ENCODE peak calls at places on chromosome 13, in nine cellular contexts. One of them, this sample, is unnamed.

GRCh38 chr13:106503272-106503671 is 32.2 kb downstream of the EFNB2 start:
- DNase-seq in breast epithelium: no peak
- DNase-seq in HepG2: no peak
- DNase-seq in GM23338: no peak
- DNase-seq in spleen: no peak
- DNase-seq in transverse colon: no peak
- DNase-seq in stomach: no peak
- DNase-seq in HCT116: no peak
- DNase-seq in Panc1: no peak
- DNase-seq in this sample: no peak

GRCh38 chr13:92103673-92104296 is 705.4 kb downstream of the GPC5 start:
- DNase-seq in spleen: no peak
- DNase-seq in Panc1: no peak
- DNase-seq in stomach: no peak
- DNase-seq in HCT116: no peak
- DNase-seq in transverse colon: no peak
- DNase-seq in HepG2: no peak
- DNase-seq in GM23338: peak; percentile 17
- DNase-seq in breast epithelium: no peak
- DNase-seq in this sample: no peak

GRCh38 chr13:49524740-49525501 is 29.2 kb downstream of the PHF11 start:
- DNase-seq in Panc1: no peak
- DNase-seq in HCT116: no peak
- DNase-seq in stomach: no peak
- DNase-seq in HepG2: no peak
- DNase-seq in GM23338: no peak
- DNase-seq in spleen: no peak
- DNase-seq in transverse colon: no peak
- DNase-seq in breast epithelium: no peak
- DNase-seq in this sample: no peak

GRCh38 chr13:51832471-51833152 is 12.4 kb downstream of the TMEM272 start:
- DNase-seq in HCT116: no peak
- DNase-seq in HepG2: no peak
- DNase-seq in Panc1: no peak
- DNase-seq in transverse colon: peak; percentile 26
- DNase-seq in stomach: no peak
- DNase-seq in breast epithelium: no peak
- DNase-seq in spleen: no peak
- DNase-seq in GM23338: peak; percentile 43
- DNase-seq in this sample: peak; percentile 37

GRCh38 chr13:46530084-46530935 is 22.7 kb upstream of the LRCH1 start:
- DNase-seq in stomach: no peak
- DNase-seq in transverse colon: no peak
- DNase-seq in HepG2: no peak
- DNase-seq in Panc1: no peak
- DNase-seq in breast epithelium: no peak
- DNase-seq in GM23338: no peak
- DNase-seq in spleen: no peak
- DNase-seq in HCT116: no peak
- DNase-seq in this sample: no peak

GRCh38 chr13:40259899-40260298 is 406.5 kb downstream of the FOXO1 start:
- DNase-seq in Panc1: no peak
- DNase-seq in stomach: no peak
- DNase-seq in HepG2: no peak
- DNase-seq in HCT116: no peak
- DNase-seq in spleen: no peak
- DNase-seq in breast epithelium: no peak
- DNase-seq in GM23338: no peak
- DNase-seq in transverse colon: no peak
- DNase-seq in this sample: no peak

GRCh38 chr13:25872871-25873607 is 178.8 kb downstream of the SHISA2 start:
- DNase-seq in breast epithelium: no peak
- DNase-seq in spleen: no peak
- DNase-seq in HepG2: no peak
- DNase-seq in GM23338: no peak
- DNase-seq in transverse colon: no peak
- DNase-seq in Panc1: no peak
- DNase-seq in stomach: no peak
- DNase-seq in HCT116: no peak
- DNase-seq in this sample: no peak

GRCh38 chr13:73622375-73622774 is 511.8 kb downstream of the KLF12 start:
- DNase-seq in breast epithelium: no peak
- DNase-seq in Panc1: no peak
- DNase-seq in spleen: no peak
- DNase-seq in GM23338: no peak
- DNase-seq in transverse colon: no peak
- DNase-seq in HepG2: no peak
- DNase-seq in HCT116: no peak
- DNase-seq in stomach: no peak
- DNase-seq in this sample: no peak

GRCh38 chr13:105033999-105034398 is 1501.5 kb downstream of the EFNB2 start:
- DNase-seq in HCT116: no peak
- DNase-seq in GM23338: peak; percentile 16
- DNase-seq in spleen: no peak
- DNase-seq in Panc1: no peak
- DNase-seq in HepG2: no peak
- DNase-seq in transverse colon: no peak
- DNase-seq in breast epithelium: no peak
- DNase-seq in stomach: no peak
- DNase-seq in this sample: no peak

GRCh38 chr13:78816154-78816553 is 157.2 kb upstream of the OBI1 start:
- DNase-seq in transverse colon: no peak
- DNase-seq in breast epithelium: no peak
- DNase-seq in HCT116: no peak
- DNase-seq in stomach: no peak
- DNase-seq in HepG2: no peak
- DNase-seq in spleen: no peak
- DNase-seq in Panc1: no peak
- DNase-seq in GM23338: no peak
- DNase-seq in this sample: no peak

GRCh38 chr13:78820541-78820940 is 161.6 kb upstream of the OBI1 start:
- DNase-seq in spleen: no peak
- DNase-seq in HCT116: no peak
- DNase-seq in breast epithelium: no peak
- DNase-seq in transverse colon: no peak
- DNase-seq in GM23338: no peak
- DNase-seq in HepG2: no peak
- DNase-seq in stomach: no peak
- DNase-seq in Panc1: no peak
- DNase-seq in this sample: no peak

GRCh38 chr13:78816592-78816991 is 157.6 kb upstream of the OBI1 start:
- DNase-seq in breast epithelium: no peak
- DNase-seq in spleen: no peak
- DNase-seq in HCT116: no peak
- DNase-seq in transverse colon: no peak
- DNase-seq in stomach: no peak
- DNase-seq in GM23338: peak; percentile 17
- DNase-seq in HepG2: no peak
- DNase-seq in Panc1: no peak
- DNase-seq in this sample: no peak
- TF ChIP-seq POLR2AphosphoS5 in breast epithelium: no peak
- TF ChIP-seq POLR2AphosphoS5 in spleen: no peak
- TF ChIP-seq POLR2AphosphoS5 in HCT116: no peak
- TF ChIP-seq POLR2AphosphoS5 in transverse colon: no peak
- TF ChIP-seq POLR2AphosphoS5 in stomach: no peak
- TF ChIP-seq POLR2AphosphoS5 in GM23338: no peak
- TF ChIP-seq POLR2AphosphoS5 in HepG2: no peak
- TF ChIP-seq POLR2AphosphoS5 in Panc1: no peak
- TF ChIP-seq POLR2AphosphoS5 in this sample: no peak

DNA sequence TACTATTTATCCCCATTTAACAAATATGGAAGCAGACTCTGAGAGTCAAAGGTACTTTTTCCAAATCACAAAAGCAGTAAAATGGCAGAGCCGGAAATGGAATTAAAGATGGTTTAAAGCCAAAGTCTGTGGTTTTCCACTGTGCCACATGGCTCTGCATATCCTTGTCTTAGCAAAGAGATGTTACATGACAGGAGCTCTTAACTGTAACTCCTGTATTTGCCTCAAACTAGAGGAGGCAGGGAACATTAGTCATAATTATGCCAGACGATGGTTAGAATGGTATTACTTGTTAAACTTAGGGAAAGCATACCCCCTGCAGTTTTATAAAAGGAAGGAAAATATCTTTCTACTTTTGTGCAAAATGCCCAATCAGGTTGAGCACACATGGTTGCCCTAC is 41.8 kb upstream of the MAB21L1 start:
- DNase-seq in spleen: no peak
- DNase-seq in HepG2: no peak
- DNase-seq in breast epithelium: no peak
- DNase-seq in stomach: no peak
- DNase-seq in Panc1: no peak
- DNase-seq in HCT116: no peak
- DNase-seq in transverse colon: no peak
- DNase-seq in GM23338: no peak
- DNase-seq in this sample: no peak
- TF ChIP-seq POLR2AphosphoS5 in spleen: no peak
- TF ChIP-seq POLR2AphosphoS5 in HepG2: no peak
- TF ChIP-seq POLR2AphosphoS5 in breast epithelium: no peak
- TF ChIP-seq POLR2AphosphoS5 in stomach: no peak
- TF ChIP-seq POLR2AphosphoS5 in Panc1: no peak
- TF ChIP-seq POLR2AphosphoS5 in HCT116: no peak
- TF ChIP-seq POLR2AphosphoS5 in transverse colon: no peak
- TF ChIP-seq POLR2AphosphoS5 in GM23338: no peak
- TF ChIP-seq POLR2AphosphoS5 in this sample: no peak

GRCh38 chr13:98018293-98018692 is 64.8 kb downstream of the IPO5 start:
- DNase-seq in breast epithelium: no peak
- DNase-seq in Panc1: no peak
- DNase-seq in GM23338: no peak
- DNase-seq in transverse colon: no peak
- DNase-seq in stomach: no peak
- DNase-seq in spleen: no peak
- DNase-seq in HepG2: no peak
- DNase-seq in HCT116: no peak
- DNase-seq in this sample: no peak

GRCh38 chr13:98022210-98022609 is 68.7 kb downstream of the IPO5 start:
- DNase-seq in spleen: no peak
- DNase-seq in transverse colon: no peak
- DNase-seq in Panc1: no peak
- DNase-seq in GM23338: no peak
- DNase-seq in HepG2: peak; percentile 29
- DNase-seq in HCT116: no peak
- DNase-seq in stomach: no peak
- DNase-seq in breast epithelium: no peak
- DNase-seq in this sample: no peak

GRCh38 chr13:98014766-98015165 is 61.3 kb downstream of the IPO5 start:
- DNase-seq in Panc1: no peak
- DNase-seq in breast epithelium: no peak
- DNase-seq in HepG2: no peak
- DNase-seq in GM23338: no peak
- DNase-seq in HCT116: no peak
- DNase-seq in stomach: no peak
- DNase-seq in spleen: no peak
- DNase-seq in transverse colon: no peak
- DNase-seq in this sample: no peak

GRCh38 chr13:98020271-98020670 is 66.8 kb downstream of the IPO5 start:
- DNase-seq in GM23338: no peak
- DNase-seq in HepG2: no peak
- DNase-seq in transverse colon: no peak
- DNase-seq in stomach: no peak
- DNase-seq in HCT116: no peak
- DNase-seq in Panc1: no peak
- DNase-seq in breast epithelium: no peak
- DNase-seq in spleen: no peak
- DNase-seq in this sample: no peak

DNA sequence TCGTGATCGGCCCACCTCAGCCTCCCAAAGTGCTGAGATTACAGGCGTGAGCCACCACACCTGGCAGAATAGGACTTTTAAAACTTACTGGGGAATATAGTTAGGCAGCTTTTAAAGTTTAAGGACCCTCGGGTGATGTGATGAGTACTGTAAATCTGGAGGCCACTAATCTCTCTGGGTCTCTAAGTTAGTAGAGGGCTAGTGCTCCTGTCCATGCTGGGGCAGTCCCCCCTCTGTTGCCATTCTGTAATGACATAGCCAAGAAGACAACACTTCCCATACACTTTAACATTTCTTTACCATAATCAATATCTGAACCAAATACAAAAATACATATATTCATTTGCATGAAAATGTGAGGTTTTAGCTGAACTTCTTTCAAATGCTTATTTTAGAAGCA is 65.7 kb downstream of the IPO5 start:
- DNase-seq in transverse colon: no peak
- DNase-seq in stomach: no peak
- DNase-seq in breast epithelium: no peak
- DNase-seq in HepG2: no peak
- DNase-seq in Panc1: no peak
- DNase-seq in GM23338: no peak
- DNase-seq in spleen: no peak
- DNase-seq in HCT116: no peak
- DNase-seq in this sample: no peak
- TF ChIP-seq POLR2AphosphoS5 in transverse colon: no peak
- TF ChIP-seq POLR2AphosphoS5 in stomach: no peak
- TF ChIP-seq POLR2AphosphoS5 in breast epithelium: no peak
- TF ChIP-seq POLR2AphosphoS5 in HepG2: no peak
- TF ChIP-seq POLR2AphosphoS5 in Panc1: no peak
- TF ChIP-seq POLR2AphosphoS5 in GM23338: no peak
- TF ChIP-seq POLR2AphosphoS5 in spleen: no peak
- TF ChIP-seq POLR2AphosphoS5 in HCT116: no peak
- TF ChIP-seq POLR2AphosphoS5 in this sample: no peak

GRCh38 chr13:44129418-44129817 is 244.2 kb upstream of the SERP2 start:
- DNase-seq in spleen: no peak
- DNase-seq in Panc1: no peak
- DNase-seq in GM23338: no peak
- DNase-seq in stomach: no peak
- DNase-seq in HepG2: no peak
- DNase-seq in transverse colon: no peak
- DNase-seq in breast epithelium: no peak
- DNase-seq in HCT116: no peak
- DNase-seq in this sample: no peak

GRCh38 chr13:44131069-44131614 is 242.5 kb upstream of the SERP2 start:
- DNase-seq in HepG2: no peak
- DNase-seq in breast epithelium: no peak
- DNase-seq in stomach: no peak
- DNase-seq in transverse colon: no peak
- DNase-seq in GM23338: no peak
- DNase-seq in spleen: no peak
- DNase-seq in Panc1: no peak
- DNase-seq in HCT116: no peak
- DNase-seq in this sample: no peak

GRCh38 chr13:44132710-44133109 is 240.9 kb upstream of the SERP2 start:
- DNase-seq in HepG2: no peak
- DNase-seq in breast epithelium: no peak
- DNase-seq in GM23338: no peak
- DNase-seq in transverse colon: peak; percentile 21
- DNase-seq in stomach: peak; percentile 64
- DNase-seq in HCT116: peak; percentile 38
- DNase-seq in Panc1: no peak
- DNase-seq in spleen: peak; percentile 89
- DNase-seq in this sample: no peak

GRCh38 chr13:44125943-44126469 is 246.3 kb downstream of the LACC1 start:
- DNase-seq in breast epithelium: no peak
- DNase-seq in HCT116: no peak
- DNase-seq in stomach: no peak
- DNase-seq in GM23338: no peak
- DNase-seq in spleen: no peak
- DNase-seq in Panc1: no peak
- DNase-seq in HepG2: no peak
- DNase-seq in transverse colon: no peak
- DNase-seq in this sample: no peak

DNA sequence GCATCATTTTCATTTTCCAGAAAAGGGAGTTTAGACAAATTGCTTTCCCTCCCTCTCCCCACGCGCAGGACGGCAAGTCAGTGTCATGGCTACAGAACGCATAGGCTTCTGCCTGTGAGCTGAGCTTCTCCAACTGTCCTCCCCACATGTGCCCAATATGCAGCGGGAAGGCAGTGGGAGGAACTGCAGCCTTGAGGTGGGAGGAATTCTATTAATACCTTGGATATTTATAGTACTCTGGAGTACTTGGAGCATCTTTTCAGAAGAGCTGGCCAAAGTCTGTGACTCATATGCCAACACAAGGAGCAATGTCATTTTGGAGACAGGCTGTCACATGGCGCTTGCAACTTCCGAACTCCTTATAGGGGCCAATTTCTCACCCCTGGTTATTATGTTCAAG is 245.1 kb upstream of the SERP2 start:
- DNase-seq in GM23338: no peak
- DNase-seq in breast epithelium: no peak
- DNase-seq in spleen: no peak
- DNase-seq in transverse colon: no peak
- DNase-seq in HCT116: no peak
- DNase-seq in HepG2: no peak
- DNase-seq in Panc1: no peak
- DNase-seq in stomach: no peak
- DNase-seq in this sample: no peak
- TF ChIP-seq POLR2AphosphoS5 in GM23338: no peak
- TF ChIP-seq POLR2AphosphoS5 in breast epithelium: no peak
- TF ChIP-seq POLR2AphosphoS5 in spleen: no peak
- TF ChIP-seq POLR2AphosphoS5 in transverse colon: no peak
- TF ChIP-seq POLR2AphosphoS5 in HCT116: no peak
- TF ChIP-seq POLR2AphosphoS5 in HepG2: no peak
- TF ChIP-seq POLR2AphosphoS5 in Panc1: no peak
- TF ChIP-seq POLR2AphosphoS5 in stomach: peak; percentile 18
- TF ChIP-seq POLR2AphosphoS5 in this sample: no peak

This sample was measured in GM12892.